ENCODE peak calls at places on chromosomes 11 and 22, in four cellular contexts. R, T, P and N are unnamed samples.
A peak's percentile ranks its signal among the peaks of the same experiment; 100 is the strongest.

GRCh38 chr11:15969281-15969680 is 387.1 kb downstream of the SOX6 start:
- DNase-seq in R (peak; percentile 61), T (peak; percentile 74), P (peak; percentile 81), N (peak; percentile 12)

GRCh38 chr11:131198161-131198560 is 172.3 kb upstream of the NTM start:
- DNase-seq in R (no peak), T (no peak), P (no peak), N (no peak)

GRCh38 chr22:31344369-31345330 is 1.5 kb downstream of the PATZ1 start:
- DNase-seq in R (peak; percentile 63), T (no peak), P (peak; percentile 70), N (no peak)

GRCh38 chr11:118933486-118933885 is 7.8 kb upstream of the BCL9L start:
- DNase-seq in R (peak; percentile 42), T (no peak), P (peak; percentile 20), N (no peak)

GRCh38 chr22:32533265-32534068 is 58.9 kb downstream of the FBXO7 start:
- DNase-seq in R (no peak), T (no peak), P (peak; percentile 8), N (no peak)

GRCh38 chr11:133950874-133951483 is 5.8 kb downstream of the IGSF9B start:
- DNase-seq in R (no peak), T (no peak), P (no peak), N (no peak)

GRCh38 chr11:119384332-119384731 is 2.8 kb upstream of the USP2 start:
- DNase-seq in R (no peak), T (no peak), P (no peak), N (no peak)

GRCh38 chr11:119476038-119476437 is 53.1 kb upstream of the THY1 start:
- DNase-seq in R (no peak), T (no peak), P (no peak), N (no peak)

GRCh38 chr11:44767421-44767820 is 40.7 kb downstream of the TSPAN18 start:
- DNase-seq in R (no peak), T (no peak), P (no peak), N (no peak)

GRCh38 chr11:107683807-107684206 is 28.0 kb downstream of the SLN start:
- DNase-seq in R (no peak), T (peak; percentile 31), P (no peak), N (no peak)

GRCh38 chr22:45201678-45202332 is 38.1 kb downstream of the NUP50 start:
- DNase-seq in R (no peak), T (peak; percentile 64), P (no peak), N (no peak)

GRCh38 chr11:61814242-61814957 is 2.4 kb downstream of the FADS1 start:
- DNase-seq in R (no peak), T (peak; percentile 82), P (peak; percentile 56), N (no peak)

GRCh38 chr11:105588001-105588400 is 21.9 kb upstream of the GRIA4 start:
- DNase-seq in R (no peak), T (no peak), P (no peak), N (no peak)

GRCh38 chr11:17298302-17298701 is 21.8 kb downstream of the NUCB2 start:
- DNase-seq in R (no peak), T (no peak), P (no peak), N (no peak)

GRCh38 chr11:73095613-73096012 is 46.5 kb downstream of the FCHSD2 start:
- DNase-seq in R (no peak), T (no peak), P (peak; percentile 28), N (no peak)

GRCh38 chr11:128551641-128552335 is 35.6 kb downstream of the ETS1 start:
- DNase-seq in R (no peak), T (no peak), P (no peak), N (no peak)

GRCh38 chr11:111427471-111427912 is 48.4 kb upstream of the POU2AF1 start:
- DNase-seq in R (no peak), T (no peak), P (peak; percentile 33), N (no peak)

GRCh38 chr11:8813658-8814057 is 97.3 kb upstream of the AKIP1 start:
- DNase-seq in R (peak; percentile 71), T (peak; percentile 85), P (peak; percentile 72), N (peak; percentile 87)

GRCh38 chr22:20210473-20211059 is 57.6 kb downstream of the RTN4R start:
- DNase-seq in R (no peak), T (no peak), P (no peak), N (no peak)

GRCh38 chr22:44120314-44120704 is 60.4 kb upstream of the PARVG start:
- DNase-seq in R (no peak), T (no peak), P (no peak), N (no peak)

GRCh38 chr11:82899191-82899820 is 924 bp downstream of the PRCP start:
- DNase-seq in R (no peak), T (no peak), P (no peak), N (no peak)

GRCh38 chr11:897226-898159 is 13.1 kb downstream of the CHID1 start:
- DNase-seq in R (no peak), T (no peak), P (no peak), N (no peak)
- TF ChIP-seq POLR2A in R (no peak), T (no peak), P (no peak), N (no peak)

DNA sequence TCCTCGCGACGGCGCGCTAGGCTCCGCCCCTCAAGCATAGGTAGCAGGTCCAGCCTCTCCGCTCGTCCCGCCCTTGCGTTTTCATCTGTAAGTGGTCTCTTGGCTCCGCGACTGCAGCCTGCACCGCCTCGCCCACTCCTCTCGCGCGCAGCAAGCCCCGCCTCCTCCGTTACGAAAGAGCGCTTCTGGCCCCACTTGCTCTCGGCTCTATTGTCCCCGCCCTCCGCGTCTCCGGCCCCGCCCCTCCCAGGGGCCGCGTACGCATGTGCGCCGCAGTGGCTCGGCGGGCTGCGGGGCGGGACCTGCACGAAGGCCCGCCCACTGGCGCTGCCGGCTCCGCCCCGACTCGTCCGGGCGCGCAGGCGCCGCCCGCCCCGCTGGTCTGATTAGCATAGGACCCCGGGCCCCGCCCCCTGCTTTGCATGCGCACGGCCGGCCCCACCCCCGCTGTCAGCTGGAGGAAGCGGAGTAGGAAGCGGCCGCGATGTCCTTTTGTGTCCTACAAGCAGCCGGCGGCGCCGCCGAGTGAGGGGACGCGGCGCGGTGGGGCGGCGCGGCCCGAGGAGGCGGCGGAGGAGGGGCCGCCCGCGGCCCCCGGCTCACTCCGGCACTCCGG is at the start of gene ESRRA:
- DNase-seq in R (peak; percentile 100), T (peak; percentile 99), P (peak; percentile 100), N (peak; percentile 95)
- TF ChIP-seq POLR2A in R (no peak), T (peak; percentile 20), P (peak; percentile 31), N (peak; percentile 48)

GRCh38 chr22:29766632-29767288 is at the start of gene ZMAT5:
- DNase-seq in R (peak; percentile 97), T (peak; percentile 94), P (peak; percentile 98), N (peak; percentile 91)
- TF ChIP-seq POLR2A in R (no peak), T (peak; percentile 79), P (peak; percentile 93), N (peak; percentile 65)

DNA sequence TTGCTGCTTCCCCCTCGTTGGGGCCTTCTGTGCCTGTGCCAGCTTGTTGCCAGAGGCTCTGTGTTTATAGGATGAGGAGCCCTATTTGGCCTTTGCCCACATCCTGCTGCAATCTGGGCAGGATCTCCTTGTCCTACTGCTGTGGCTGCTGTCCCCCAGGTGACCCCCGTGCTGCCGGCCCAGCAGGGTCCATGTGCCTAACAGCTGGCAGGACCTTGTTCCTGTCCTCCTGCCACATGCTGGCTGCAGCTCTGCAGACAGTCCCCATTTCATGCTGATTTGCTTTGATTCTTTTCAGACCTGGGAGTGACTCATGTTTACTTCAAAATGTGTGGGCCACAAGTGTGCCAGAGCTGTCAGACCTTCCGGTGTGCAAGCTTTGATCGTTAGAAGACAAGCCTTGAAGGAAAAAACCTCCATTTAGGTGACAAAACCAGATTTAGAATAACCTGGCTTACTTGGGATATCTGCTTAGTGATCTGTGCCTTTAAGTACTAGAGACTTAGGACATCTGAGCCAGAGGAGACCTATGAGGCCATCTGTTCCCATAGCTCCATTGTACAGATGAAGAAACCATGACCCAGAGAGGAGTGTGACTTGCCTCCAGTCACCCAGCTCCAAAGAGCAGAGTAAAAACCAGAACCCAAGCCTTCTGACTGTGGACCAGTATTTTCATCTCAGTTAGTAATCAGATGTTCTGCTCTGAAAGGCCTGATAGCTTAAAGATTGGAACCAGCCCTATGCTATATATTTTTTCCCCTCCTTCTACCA is 11.1 kb downstream of the NAV2 start:
- DNase-seq in R (no peak), T (no peak), P (peak; percentile 30), N (no peak)
- TF ChIP-seq POLR2A in R (no peak), T (no peak), P (no peak), N (no peak)

GRCh38 chr22:30245181-30245984 is 1.2 kb downstream of the LIF start:
- DNase-seq in R (no peak), T (no peak), P (no peak), N (no peak)

GRCh38 chr22:30247561-30247960 is 1.0 kb upstream of the LIF start:
- DNase-seq in R (no peak), T (no peak), P (no peak), N (no peak)

GRCh38 chr22:30247974-30248373 is 1.4 kb upstream of the LIF start:
- DNase-seq in R (no peak), T (no peak), P (no peak), N (no peak)

GRCh38 chr22:30246962-30247376 is 410 bp upstream of the LIF start:
- DNase-seq in R (no peak), T (no peak), P (no peak), N (no peak)

GRCh38 chr22:30245985-30246901 is at the start of gene LIF:
- DNase-seq in R (no peak), T (no peak), P (no peak), N (no peak)
- TF ChIP-seq POLR2A in R (no peak), T (no peak), P (no peak), N (no peak)